ENCODE peak calls at places on chromosomes 2 and 18, in ten cellular contexts. I is neural progenitor cell, T is aorta, J is IMR-90, B is tibial artery, M is BE2C, R is lung, D is ascending aorta, V is mammary epithelial cell, O is cardiac muscle cell. N is an unnamed sample.

GRCh38 chr2:175744000-175744399 is 258.1 kb downstream of the LNPK start:
- DNase-seq in I (no peak), T (no peak), J (no peak), B (no peak), M (no peak), R (no peak), D (no peak), V (no peak), O (no peak), N (no peak)

GRCh38 chr2:29747786-29748470 is 173.5 kb downstream of the ALK start:
- DNase-seq in I (peak; percentile 13), T (no peak), J (peak; percentile 93), B (no peak), M (peak; percentile 23), R (peak; percentile 56), D (no peak), V (peak; percentile 100), O (peak; percentile 7), N (no peak)

GRCh38 chr2:54459037-54459441 is 2.9 kb downstream of the SPTBN1 start:
- DNase-seq in I (no peak), T (no peak), J (peak; percentile 65), B (no peak), M (no peak), R (no peak), D (no peak), V (peak; percentile 31), O (peak; percentile 68), N (no peak)

GRCh38 chr2:74080346-74080745 is 67.4 kb downstream of the BOLA3 start:
- DNase-seq in I (no peak), T (no peak), J (no peak), B (no peak), M (no peak), R (no peak), D (no peak), V (no peak), O (peak; percentile 11), N (no peak)

GRCh38 chr18:57970356-57971095 is 73.5 kb upstream of the NEDD4L start:
- DNase-seq in I (peak; percentile 36), T (no peak), J (no peak), B (no peak), M (peak; percentile 22), R (no peak), D (no peak), V (no peak), O (no peak), N (no peak)

GRCh38 chr2:220033546-220033945 is 406.1 kb downstream of the SLC4A3 start:
- DNase-seq in I (no peak), T (no peak), J (peak; percentile 3), B (no peak), M (no peak), R (no peak), D (no peak), V (no peak), O (no peak), N (no peak)

GRCh38 chr2:47907097-47907781 is 941 bp upstream of the FBXO11 start:
- DNase-seq in I (peak; percentile 20), T (no peak), J (no peak), B (peak; percentile 29), M (no peak), R (no peak), D (no peak), V (no peak), O (no peak), N (no peak)

GRCh38 chr2:63055510-63056308 is 5.1 kb downstream of the OTX1 start:
- DNase-seq in I (peak; percentile 67), T (peak; percentile 78), J (no peak), B (no peak), M (no peak), R (no peak), D (no peak), V (no peak), O (no peak), N (no peak)

GRCh38 chr2:227890495-227891079 is 19.2 kb downstream of the DAW1 start:
- DNase-seq in I (peak; percentile 69), T (no peak), J (peak; percentile 61), B (no peak), M (no peak), R (no peak), D (no peak), V (peak; percentile 42), O (peak; percentile 76), N (peak; percentile 47)

GRCh38 chr2:20381457-20381856 is 30.8 kb upstream of the PUM2 start:
- DNase-seq in I (peak; percentile 28), T (no peak), J (peak; percentile 68), B (no peak), M (peak; percentile 63), R (no peak), D (no peak), V (peak; percentile 36), O (peak; percentile 70), N (peak; percentile 71)

GRCh38 chr2:58606799-58607198 is 365.7 kb upstream of the FANCL start:
- DNase-seq in I (no peak), T (no peak), J (peak; percentile 23), B (no peak), M (no peak), R (no peak), D (no peak), V (no peak), O (no peak), N (no peak)

GRCh38 chr2:59463401-59463800 is 1090.1 kb downstream of the BCL11A start:
- DNase-seq in I (peak; percentile 55), T (no peak), J (no peak), B (no peak), M (no peak), R (no peak), D (no peak), V (no peak), O (no peak), N (no peak)

GRCh38 chr2:42954227-42954962 is 162.0 kb upstream of the HAAO start:
- DNase-seq in I (peak; percentile 38), T (no peak), J (peak; percentile 65), B (no peak), M (no peak), R (no peak), D (no peak), V (no peak), O (peak; percentile 89), N (no peak)

GRCh38 chr18:23272498-23273232 is 137.4 kb downstream of the CABLES1 start:
- DNase-seq in I (no peak), T (no peak), J (no peak), B (no peak), M (no peak), R (no peak), D (no peak), V (no peak), O (no peak), N (no peak)
- H3K9me3 ChIP-seq in I (peaks cover 6% of the 10 kb centered on the region), T (no peaks in the 10 kb centered on the region), J (peaks cover 8% of the 10 kb centered on the region), B (no peaks in the 10 kb centered on the region), M (no peaks in the 10 kb centered on the region), R (peaks cover 6% of the 10 kb centered on the region), D (no peaks in the 10 kb centered on the region), V (peaks cover 24% of the 10 kb centered on the region), O (no peaks in the 10 kb centered on the region), N (peaks cover 5% of the 10 kb centered on the region)

DNA sequence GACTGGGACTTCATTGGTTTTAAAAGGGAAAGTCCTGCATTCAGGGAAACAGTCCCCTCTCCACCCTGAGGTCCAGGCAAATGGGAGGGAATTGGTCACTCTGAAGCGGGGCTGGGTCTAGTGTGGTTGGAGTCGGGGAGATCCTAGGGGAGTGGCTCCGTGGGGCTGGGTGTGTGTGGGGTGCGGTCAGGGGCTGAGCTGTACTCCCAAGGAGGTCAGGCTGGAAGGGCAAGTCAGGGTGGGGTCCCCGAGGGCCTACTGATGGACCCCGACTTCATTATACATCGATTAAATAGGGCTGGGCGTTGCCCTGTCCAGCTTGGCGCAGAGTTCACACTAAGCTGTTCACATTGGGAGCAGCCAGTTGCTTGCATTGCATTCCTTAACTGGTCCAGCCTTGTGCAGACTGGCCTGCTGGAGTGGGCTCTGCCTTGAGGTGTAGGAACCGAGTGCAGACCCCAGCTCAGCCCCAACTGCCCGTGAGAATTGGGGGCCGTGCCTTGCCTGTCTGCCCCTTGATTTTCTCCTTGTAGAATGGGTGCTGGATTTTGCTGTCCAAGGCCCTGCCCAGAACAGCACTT is 131.2 kb downstream of the ASB1 start:
- DNase-seq in I (no peak), T (no peak), J (no peak), B (no peak), M (no peak), R (no peak), D (no peak), V (no peak), O (no peak), N (no peak)
- H3K27me3 ChIP-seq in I (no peaks in the 10 kb centered on the region), T (no peaks in the 10 kb centered on the region), J (peaks cover 6% of the 10 kb centered on the region), B (peaks cover 31% of the 10 kb centered on the region), M (peaks cover 6% of the 10 kb centered on the region), R (no peaks in the 10 kb centered on the region), D (no peaks in the 10 kb centered on the region), V (no peaks in the 10 kb centered on the region), O (no peaks in the 10 kb centered on the region), N (no peaks in the 10 kb centered on the region)

DNA sequence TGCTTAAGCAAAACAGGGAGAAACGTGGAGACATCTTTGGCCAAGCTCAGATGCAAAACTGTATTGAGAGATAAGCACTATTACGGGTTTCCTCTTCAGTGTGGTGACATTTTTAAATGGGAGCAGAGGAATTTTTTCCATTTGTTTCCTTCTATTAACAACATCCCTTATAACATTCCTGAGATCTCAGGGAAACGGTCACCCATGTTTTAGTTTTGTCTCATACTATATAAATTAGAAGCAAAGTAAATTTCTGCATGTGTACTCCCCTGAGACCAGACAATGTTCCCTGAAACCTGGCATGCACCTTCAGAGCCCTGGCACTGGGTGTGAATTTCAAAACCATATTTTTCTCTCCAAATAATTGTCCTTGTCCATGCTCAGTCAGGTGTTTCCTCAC is 57.6 kb upstream of the RNF152 start:
- DNase-seq in I (no peak), T (no peak), J (no peak), B (no peak), M (no peak), R (no peak), D (no peak), V (no peak), O (no peak), N (no peak)
- H3K4me3 ChIP-seq in I (no peak overlapping the region), T (no peak overlapping the region), J (no peak overlapping the region), B (no peak overlapping the region), M (no peak overlapping the region), R (no peak overlapping the region), D (peak overlapping the region; percentile 49), V (no peak overlapping the region), O (no peak overlapping the region), N (no peak overlapping the region)

GRCh38 chr2:129915303-129915840 is 64.1 kb upstream of the RAB6C start:
- DNase-seq in I (no peak), T (peak; percentile 3), J (no peak), B (no peak), M (no peak), R (no peak), D (peak; percentile 13), V (no peak), O (no peak), N (no peak)

GRCh38 chr2:129914538-129915302 is 64.7 kb upstream of the RAB6C start:
- DNase-seq in I (no peak), T (no peak), J (no peak), B (no peak), M (no peak), R (no peak), D (peak; percentile 22), V (no peak), O (no peak), N (no peak)

GRCh38 chr2:129922571-129923264 is 56.7 kb upstream of the RAB6C start:
- DNase-seq in I (peak; percentile 48), T (no peak), J (no peak), B (no peak), M (no peak), R (no peak), D (no peak), V (no peak), O (no peak), N (no peak)

GRCh38 chr2:129913695-129914495 is 65.6 kb upstream of the RAB6C start:
- DNase-seq in I (no peak), T (no peak), J (no peak), B (no peak), M (no peak), R (no peak), D (peak; percentile 44), V (no peak), O (no peak), N (no peak)

GRCh38 chr2:129918604-129919003 is 60.9 kb upstream of the RAB6C start:
- DNase-seq in I (no peak), T (no peak), J (no peak), B (no peak), M (no peak), R (no peak), D (no peak), V (no peak), O (no peak), N (no peak)
- H3K9me3 ChIP-seq in I (no peaks in the 10 kb centered on the region), T (peaks cover 3% of the 10 kb centered on the region), J (no peaks in the 10 kb centered on the region), B (peaks cover 16% of the 10 kb centered on the region), M (no peaks in the 10 kb centered on the region), R (peaks cover 12% of the 10 kb centered on the region), D (peaks cover 27% of the 10 kb centered on the region), V (peaks cover 2% of the 10 kb centered on the region), O (no peaks in the 10 kb centered on the region), N (no peaks in the 10 kb centered on the region)

N was measured in HAP-1.